ENCODE peak calls at places on chromosome X, in seven cellular contexts. L, W, O, Z, S, F and H are unnamed samples.

GRCh38 chrX:153933751-153934472 is 925 bp downstream of the NAA10 start:
- DNase-seq in L (no peak), W (peak; percentile 41), O (no peak), Z (no peak), S (no peak), F (no peak), H (no peak)

GRCh38 chrX:42976729-42977366 is 198.9 kb upstream of the PPP1R2C start:
- DNase-seq in L (peak; percentile 19), W (peak; percentile 2), O (no peak), Z (no peak), S (no peak), F (no peak), H (no peak)

GRCh38 chrX:103607385-103608304 is at the start of gene TCEAL3:
- DNase-seq in L (no peak), W (peak; percentile 25), O (peak; percentile 82), Z (peak; percentile 80), S (peak; percentile 48), F (peak; percentile 56), H (peak; percentile 65)

GRCh38 chrX:19342331-19342906 is 1.3 kb upstream of the PDHA1 start:
- DNase-seq in L (peak; percentile 0), W (no peak), O (no peak), Z (no peak), S (no peak), F (no peak), H (no peak)

GRCh38 chrX:118498351-118498750 is 2.7 kb downstream of the DOCK11 start:
- DNase-seq in L (no peak), W (no peak), O (no peak), Z (no peak), S (no peak), F (no peak), H (no peak)

GRCh38 chrX:123859828-123860505 is at the start of gene XIAP:
- DNase-seq in L (peak; percentile 69), W (peak; percentile 81), O (peak; percentile 82), Z (peak; percentile 88), S (peak; percentile 56), F (peak; percentile 83), H (peak; percentile 93)

GRCh38 chrX:15680401-15680800 is 15.8 kb upstream of the CLTRN start:
- DNase-seq in L (no peak), W (peak; percentile 79), O (no peak), Z (no peak), S (no peak), F (no peak), H (no peak)

GRCh38 chrX:109089359-109089758 is 353.0 kb upstream of the IRS4 start:
- DNase-seq in L (no peak), W (no peak), O (no peak), Z (no peak), S (no peak), F (no peak), H (no peak)

GRCh38 chrX:11367609-11368430 is 74.6 kb downstream of the AMELX start:
- DNase-seq in L (no peak), W (no peak), O (no peak), Z (no peak), S (no peak), F (no peak), H (no peak)

GRCh38 chrX:50097121-50097520 is 103.7 kb downstream of the AKAP4 start:
- DNase-seq in L (no peak), W (no peak), O (no peak), Z (no peak), S (no peak), F (no peak), H (no peak)

GRCh38 chrX:49155243-49155899 is 7.2 kb upstream of the MAGIX start:
- DNase-seq in L (peak; percentile 72), W (peak; percentile 72), O (peak; percentile 78), Z (no peak), S (no peak), F (no peak), H (no peak)

GRCh38 chrX:152927858-152928760 is 30.2 kb downstream of the ZNF185 start:
- DNase-seq in L (no peak), W (no peak), O (no peak), Z (no peak), S (no peak), F (no peak), H (no peak)

GRCh38 chrX:154046262-154046771 is 26.6 kb upstream of the IRAK1 start:
- DNase-seq in L (no peak), W (peak; percentile 86), O (no peak), Z (no peak), S (no peak), F (peak; percentile 28), H (no peak)

GRCh38 chrX:45774961-45775360 is 574.3 kb upstream of the DIPK2B start:
- DNase-seq in L (no peak), W (peak; percentile 85), O (no peak), Z (peak; percentile 68), S (no peak), F (no peak), H (no peak)

GRCh38 chrX:150569155-150569477 is 695 bp downstream of the MTM1 start:
- DNase-seq in L (peak; percentile 41), W (peak; percentile 14), O (no peak), Z (no peak), S (peak; percentile 33), F (peak; percentile 33), H (peak; percentile 40)

GRCh38 chrX:25503826-25504225 is 488.1 kb upstream of the ARX start:
- DNase-seq in L (no peak), W (no peak), O (no peak), Z (no peak), S (no peak), F (no peak), H (no peak)

GRCh38 chrX:108439961-108440696 is 491 bp downstream of the COL4A5 start:
- DNase-seq in L (no peak), W (no peak), O (peak; percentile 43), Z (peak; percentile 47), S (no peak), F (peak; percentile 12), H (no peak)

GRCh38 chrX:15242899-15243555 is 26.9 kb downstream of the ASB9 start:
- DNase-seq in L (peak; percentile 20), W (peak; percentile 22), O (no peak), Z (no peak), S (peak; percentile 35), F (no peak), H (no peak)

GRCh38 chrX:22135994-22136684 is 104.0 kb downstream of the PHEX start:
- DNase-seq in L (peak; percentile 40), W (peak; percentile 68), O (no peak), Z (peak; percentile 60), S (peak; percentile 25), F (no peak), H (no peak)

GRCh38 chrX:96102997-96103396 is 581.6 kb upstream of the DIAPH2 start:
- DNase-seq in L (no peak), W (no peak), O (no peak), Z (peak; percentile 80), S (no peak), F (no peak), H (peak; percentile 25)

GRCh38 chrX:113594504-113594903 is 753.9 kb upstream of the AMOT start:
- DNase-seq in L (no peak), W (no peak), O (no peak), Z (no peak), S (no peak), F (no peak), H (no peak)

GRCh38 chrX:151789179-151789800 is 54.7 kb downstream of the CNGA2 start:
- DNase-seq in L (no peak), W (peak; percentile 95), O (no peak), Z (peak; percentile 78), S (no peak), F (peak; percentile 24), H (no peak)
- H3K27ac ChIP-seq in L (no peak overlapping the region), W (peak overlapping the region; percentile 67), O (no peak overlapping the region), Z (peak overlapping the region; percentile 26), S (no peak overlapping the region), F (no peak overlapping the region), H (no peak overlapping the region)

DNA sequence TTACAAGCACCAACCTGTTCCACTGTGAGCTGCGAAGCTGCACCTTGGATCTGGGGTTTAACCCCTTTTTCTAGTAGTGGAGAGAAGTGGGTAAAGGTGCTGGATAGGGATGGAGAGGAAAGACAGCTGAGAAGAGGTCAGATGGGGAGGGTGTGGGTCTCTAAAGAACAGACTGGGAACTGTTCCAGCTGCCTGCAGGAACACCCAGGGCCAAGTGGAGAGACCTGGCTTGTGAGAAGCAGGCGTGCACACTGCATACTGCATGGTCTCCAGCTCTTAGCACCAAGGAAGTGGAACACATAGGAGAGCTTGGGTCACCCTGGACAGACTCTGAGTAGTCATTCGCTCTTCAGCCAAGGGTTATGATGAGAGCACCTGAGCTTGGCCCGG is 16.1 kb downstream of the BCOR start:
- DNase-seq in L (no peak), W (no peak), O (no peak), Z (no peak), S (no peak), F (no peak), H (no peak)
- H3K4me1 ChIP-seq in L (peaks cover 33% of the 10 kb centered on the region), W (peaks cover 23% of the 10 kb centered on the region), O (peaks cover 36% of the 10 kb centered on the region), Z (peaks cover 17% of the 10 kb centered on the region), S (peaks cover 47% of the 10 kb centered on the region), F (peaks cover 23% of the 10 kb centered on the region), H (peaks cover 31% of the 10 kb centered on the region)

GRCh38 chrX:114787016-114787415 is 203.1 kb downstream of the HTR2C start:
- DNase-seq in L (no peak), W (no peak), O (no peak), Z (no peak), S (no peak), F (no peak), H (no peak)

DNA sequence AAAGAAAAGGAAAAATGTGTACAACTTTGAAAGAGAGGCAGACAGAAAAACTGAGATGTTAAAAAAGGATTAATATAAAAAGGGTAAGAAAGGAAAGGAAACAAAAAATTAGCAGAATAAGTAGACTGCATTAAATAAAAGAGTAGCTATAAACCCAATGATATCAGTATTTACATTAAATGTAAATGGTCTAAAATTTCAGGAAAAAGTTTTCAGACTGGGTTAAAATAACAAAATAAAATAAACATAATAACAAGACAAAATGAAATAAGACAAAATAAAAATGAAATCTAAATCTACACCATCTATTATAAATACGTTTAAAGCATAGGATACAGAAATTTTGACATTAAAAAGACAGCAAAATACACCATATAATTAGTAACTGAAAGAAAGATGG is 199.0 kb downstream of the HTR2C start:
- DNase-seq in L (no peak), W (no peak), O (no peak), Z (no peak), S (no peak), F (no peak), H (no peak)
- H3K27ac ChIP-seq in L (no peak overlapping the region), W (no peak overlapping the region), O (no peak overlapping the region), Z (no peak overlapping the region), S (no peak overlapping the region), F (no peak overlapping the region), H (no peak overlapping the region)

DNA sequence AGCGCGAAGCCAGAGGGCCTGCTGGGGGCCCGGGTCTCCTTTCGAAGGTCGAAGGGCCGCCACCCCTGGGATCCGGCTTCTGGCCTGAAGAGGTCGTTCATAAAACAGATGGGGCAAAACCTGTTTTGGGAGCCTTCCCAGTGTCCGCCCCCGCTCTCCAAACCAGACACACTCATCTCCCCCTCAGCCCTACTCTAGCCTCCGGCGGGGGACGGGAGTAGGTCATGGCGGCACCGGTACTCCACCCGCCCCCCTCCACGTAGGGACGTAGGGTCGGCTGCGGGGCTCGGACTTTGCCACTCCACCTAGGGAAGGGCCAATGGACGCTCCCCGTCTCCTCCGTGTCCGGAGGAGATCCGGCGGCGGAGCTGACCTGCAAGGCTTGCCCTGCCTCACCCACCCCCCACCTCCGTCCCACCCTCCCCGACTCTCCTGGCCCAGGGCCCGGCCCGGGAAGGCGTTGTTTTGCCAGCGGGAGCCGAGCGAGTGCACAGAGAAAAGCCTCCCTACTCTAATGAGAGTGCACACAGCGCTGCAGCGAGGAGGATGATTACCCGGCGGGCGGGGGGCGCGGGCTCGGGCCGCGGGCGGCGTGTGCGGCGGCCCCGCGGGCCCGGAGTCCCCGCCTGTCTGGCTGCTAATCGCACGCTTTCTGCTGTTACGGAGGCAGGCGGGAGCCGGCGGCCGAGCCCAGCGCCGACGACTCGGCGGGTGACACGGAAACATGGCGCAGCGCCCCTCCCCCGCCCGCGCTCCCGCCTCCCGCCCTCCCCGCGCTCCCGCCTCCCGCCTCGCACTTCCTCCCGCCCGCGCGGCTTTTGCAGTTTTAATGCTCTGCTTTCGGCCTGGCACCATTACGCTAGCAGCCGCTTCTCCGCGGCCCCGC is 8.3 kb upstream of the BCOR start:
- DNase-seq in L (peak; percentile 74), W (no peak), O (peak; percentile 87), Z (peak; percentile 89), S (peak; percentile 73), F (peak; percentile 77), H (peak; percentile 68)
- H3K4me1 ChIP-seq in L (peaks cover 72% of the 10 kb centered on the region), W (peaks cover 28% of the 10 kb centered on the region), O (peaks cover 8% of the 10 kb centered on the region), Z (peaks cover 9% of the 10 kb centered on the region), S (peaks cover 15% of the 10 kb centered on the region), F (peaks cover 42% of the 10 kb centered on the region), H (peaks cover 63% of the 10 kb centered on the region)